ENCODE peak calls at places on chromosomes 2 and 18, in nine cellular contexts. G is A549, Y is sigmoid colon, B is K562, H is upper lobe of left lung, O is transverse colon, R is ovary, Z is HepG2, I is H1. E is an unnamed sample.
A peak's percentile ranks its signal among the peaks of the same experiment; 100 is the strongest.

GRCh38 chr2:46747297-46747818 is 168.2 kb downstream of the MCFD2 start:
- DNase-seq in R (no peak), I (no peak), B (no peak), O (no peak), H (no peak), G (no peak), Y (no peak), Z (peak; percentile 84), E (no peak)

GRCh38 chr2:219207884-219208740 is 1.5 kb downstream of the ZFAND2B start:
- DNase-seq in I (no peak), R (peak; percentile 57), Y (peak; percentile 55), G (no peak), O (no peak), B (no peak), H (no peak), Z (peak; percentile 90), E (no peak)

GRCh38 chr18:55513199-55513598 is 74.8 kb downstream of the TCF4 start:
- DNase-seq in B (no peak), G (no peak), I (no peak), Z (no peak), Y (no peak), H (no peak), O (no peak), R (no peak), E (no peak)

GRCh38 chr2:121088251-121089004 is 196.6 kb downstream of the TFCP2L1 start:
- DNase-seq in B (no peak), Z (no peak), H (no peak), I (no peak), G (no peak), R (peak; percentile 79), Y (no peak), O (no peak), E (no peak)

GRCh38 chr2:189013677-189014380 is 39.7 kb downstream of the COL3A1 start:
- DNase-seq in H (no peak), O (no peak), G (no peak), B (no peak), Z (no peak), R (no peak), Y (no peak), I (no peak), E (no peak)

GRCh38 chr2:7023542-7023941 is 106.3 kb downstream of the RNF144A start:
- DNase-seq in I (no peak), G (no peak), B (no peak), Y (peak; percentile 59), R (no peak), Z (no peak), H (no peak), O (no peak), E (no peak)

GRCh38 chr2:38115216-38116012 is 39.5 kb upstream of the CYP1B1 start:
- DNase-seq in I (peak; percentile 98), B (peak; percentile 76), Y (peak; percentile 83), G (peak; percentile 88), Z (peak; percentile 75), R (peak; percentile 71), O (peak; percentile 83), H (no peak), E (peak; percentile 97)

GRCh38 chr18:47893939-47894699 is 36.3 kb downstream of the SMAD2 start:
- DNase-seq in I (no peak), O (no peak), G (no peak), Y (no peak), H (no peak), R (no peak), B (peak; percentile 57), Z (no peak), E (no peak)

GRCh38 chr2:240873805-240874714 is 5.4 kb downstream of the AGXT start:
- DNase-seq in H (peak; percentile 62), I (no peak), Z (peak; percentile 92), B (no peak), Y (no peak), G (no peak), R (peak; percentile 35), O (peak; percentile 77), E (no peak)

GRCh38 chr2:215749092-215749957 is 264.0 kb downstream of the MREG start:
- DNase-seq in O (peak; percentile 49), G (no peak), H (peak; percentile 72), B (no peak), Z (peak; percentile 91), Y (peak; percentile 86), R (no peak), I (no peak), E (peak; percentile 56)

GRCh38 chr2:43311276-43311675 is 84.9 kb upstream of the ZFP36L2 start:
- DNase-seq in Y (no peak), H (no peak), G (no peak), Z (peak; percentile 94), I (no peak), O (no peak), R (no peak), B (no peak), E (no peak)

GRCh38 chr2:69770193-69770702 is 28.3 kb downstream of the ANXA4 start:
- DNase-seq in H (no peak), Y (no peak), O (peak; percentile 65), G (peak; percentile 63), R (no peak), I (no peak), B (peak; percentile 72), Z (peak; percentile 68), E (no peak)

DNA sequence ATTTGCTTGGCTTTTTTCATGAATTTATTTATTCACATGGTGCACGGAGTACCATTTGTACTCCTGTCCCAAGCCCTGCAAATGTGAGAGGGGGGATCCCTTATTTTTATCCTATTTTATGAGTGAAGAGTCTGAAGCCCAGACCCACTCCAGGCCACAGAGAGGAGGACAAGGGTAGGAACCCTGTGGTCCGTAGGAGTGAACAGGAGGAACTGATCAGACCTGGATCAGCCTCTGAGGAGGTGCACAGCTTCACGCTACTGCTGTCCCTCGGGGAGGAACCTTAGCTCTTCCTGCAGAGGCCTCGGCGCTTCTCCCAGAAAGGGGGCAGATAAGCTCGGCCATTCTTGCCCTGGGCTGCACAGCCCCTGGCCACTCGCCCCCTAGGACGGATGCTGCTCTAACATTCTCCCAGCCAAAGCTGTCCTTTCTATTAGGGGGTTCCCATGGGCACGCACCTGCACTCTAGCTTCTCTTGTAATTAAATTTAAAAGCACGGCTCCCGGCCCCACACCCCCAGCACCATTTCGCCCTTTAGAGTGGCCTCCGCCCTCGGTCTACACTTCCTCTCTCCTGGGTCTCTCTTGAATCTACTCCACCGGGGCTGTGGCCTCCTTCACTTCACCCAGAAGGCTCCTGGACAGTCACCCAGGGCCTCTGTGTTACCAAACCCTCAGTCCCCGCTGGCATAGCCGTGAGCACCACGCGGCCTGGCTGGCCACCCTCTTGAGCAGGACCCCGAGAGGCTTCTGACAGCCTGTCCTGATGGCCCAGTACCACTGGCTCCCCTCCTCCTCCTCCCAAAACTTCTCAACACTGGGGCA is 6.5 kb upstream of the RAB17 start:
- DNase-seq in G (no peak), H (peak; percentile 60), B (no peak), R (no peak), Z (no peak), Y (peak; percentile 55), O (no peak), I (no peak), E (no peak)
- TF ChIP-seq EP300 in G (no peak), H (no peak), B (no peak), R (no peak), Z (no peak), Y (no peak), O (no peak), I (no peak), E (no peak)

GRCh38 chr2:231687133-231687852 is 21.0 kb upstream of the PTMA start:
- DNase-seq in B (peak; percentile 83), H (peak; percentile 89), G (peak; percentile 70), R (no peak), I (peak; percentile 93), O (peak; percentile 74), Y (peak; percentile 83), Z (peak; percentile 81), E (no peak)
- TF ChIP-seq POLR2A in B (peak; percentile 42), H (no peak), G (no peak), R (no peak), I (no peak), O (no peak), Y (no peak), Z (peak; percentile 60), E (no peak)

DNA sequence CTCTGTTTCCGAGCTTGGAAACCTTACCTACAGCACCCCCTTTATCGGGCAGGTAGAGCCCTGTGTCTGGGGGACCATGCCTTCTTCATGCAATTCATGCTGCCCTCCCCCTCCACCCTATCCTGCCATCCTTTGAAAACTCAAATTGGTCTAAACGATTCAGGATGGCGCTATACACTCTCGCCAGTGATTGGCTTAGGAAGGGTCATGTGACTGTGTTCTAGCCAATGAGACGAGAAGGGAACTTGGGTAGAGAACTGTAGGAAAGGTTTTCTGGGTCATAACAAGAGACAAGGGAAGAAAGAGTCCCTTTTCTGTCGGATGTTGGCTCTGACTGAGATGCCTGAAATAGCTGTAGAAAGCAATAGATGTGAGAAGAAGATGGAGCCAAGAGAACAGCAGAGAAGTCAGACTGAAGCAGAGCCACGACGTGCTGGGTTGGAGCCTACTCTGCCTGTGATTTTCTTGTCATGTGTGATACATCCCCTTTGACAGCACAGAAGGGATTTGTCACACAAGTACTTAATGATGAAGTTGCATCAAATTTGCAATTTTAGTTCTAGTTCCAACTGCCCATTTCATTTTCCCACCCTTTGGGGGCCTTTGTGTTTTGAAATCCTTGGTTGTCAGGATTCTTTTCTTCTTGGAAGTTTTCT is 10.0 kb upstream of the B3GNT2 start:
- DNase-seq in Z (no peak), R (no peak), B (no peak), H (no peak), Y (no peak), G (no peak), I (no peak), O (no peak), E (no peak)
- H3K27ac ChIP-seq in Z (no peak overlapping the region), R (no peak overlapping the region), B (no peak overlapping the region), H (no peak overlapping the region), Y (no peak overlapping the region), G (no peak overlapping the region), I (no peak overlapping the region), O (no peak overlapping the region), E (no peak overlapping the region)

GRCh38 chr18:3725100-3725499 is 275.1 kb downstream of the TGIF1 start:
- DNase-seq in R (no peak), H (no peak), G (no peak), I (no peak), O (no peak), B (no peak), Z (no peak), Y (no peak), E (no peak)
- TF ChIP-seq EP300 in R (no peak), H (no peak), G (no peak), I (no peak), O (no peak), B (no peak), Z (no peak), Y (no peak), E (no peak)

DNA sequence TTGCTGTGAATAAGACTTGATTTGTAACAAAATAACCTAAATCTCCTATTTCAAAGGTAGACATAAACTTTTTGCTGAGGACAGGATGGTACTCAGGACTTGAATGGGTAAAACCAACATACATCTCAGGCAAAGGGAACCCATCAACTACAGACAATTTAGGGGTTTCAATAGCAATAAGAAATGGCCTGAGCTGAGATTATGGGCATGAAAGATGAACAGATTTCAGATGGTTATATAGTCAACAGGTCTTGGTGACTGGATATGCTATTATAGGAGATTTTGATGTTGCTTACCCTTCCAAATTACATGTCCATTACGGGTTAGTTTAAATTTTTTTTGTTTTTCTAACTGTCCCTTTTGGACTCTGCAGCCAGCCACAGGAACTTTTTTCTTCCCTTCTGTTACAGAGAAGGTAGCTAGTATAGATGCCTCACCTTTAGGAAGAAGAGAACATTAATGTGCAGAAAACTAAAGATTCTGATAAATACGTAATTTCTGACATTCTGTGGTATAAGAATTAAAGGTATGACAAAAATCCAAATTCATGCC is 4.6 kb downstream of the RPS27A start:
- DNase-seq in R (no peak), B (no peak), H (no peak), Z (no peak), G (no peak), O (no peak), Y (no peak), I (no peak), E (no peak)
- TF ChIP-seq POLR2A in R (no peak), B (peak; percentile 10), H (no peak), Z (peak; percentile 57), G (no peak), O (no peak), Y (no peak), I (no peak), E (no peak)

E was measured in tibial nerve.